ENCODE peak calls at places on chromosomes 16 and 17, in nine cellular contexts. O is dorsolateral prefrontal cortex, E is psoas muscle, J is mesothelial cell of epicardium, S is MCF 10A, P is endodermal cell, Y is H9, Q is GM13977, G is H1. M is an unnamed sample.

GRCh38 chr16:22369221-22369811 is 5.1 kb downstream of the CDR2 start:
- DNase-seq in O (no peak), E (no peak), J (no peak), S (peak), P (no peak), Y (no peak), Q (no peak), G (no peak), M (no peak)

GRCh38 chr17:9230346-9230745 is 209.0 kb downstream of the NTN1 start:
- DNase-seq in O (no peak), E (no peak), J (no peak), S (no peak), P (no peak), Y (no peak), Q (no peak), G (no peak), M (no peak)

GRCh38 chr17:9977175-9977574 is 72.1 kb upstream of the RCVRN start:
- DNase-seq in O (no peak), E (no peak), J (no peak), S (no peak), P (no peak), Y (no peak), Q (no peak), G (no peak), M (no peak)

GRCh38 chr17:74873874-74874614 is 1.2 kb upstream of the FDXR start:
- DNase-seq in O (no peak), E (no peak), J (no peak), S (no peak), P (no peak), Y (no peak), Q (no peak), G (no peak), M (no peak)

GRCh38 chr16:24538756-24539294 is 541 bp upstream of the RBBP6 start:
- DNase-seq in O (no peak), E (no peak), J (no peak), S (no peak), P (no peak), Y (no peak), Q (no peak), G (no peak), M (no peak)

GRCh38 chr17:73974536-73974935 is 228.9 kb upstream of the RPL38 start:
- DNase-seq in O (no peak), E (no peak), J (no peak), S (no peak), P (no peak), Y (no peak), Q (no peak), G (no peak), M (no peak)

GRCh38 chr17:74192950-74193781 is 10.3 kb upstream of the RPL38 start:
- DNase-seq in O (no peak), E (peak), J (no peak), S (peak), P (peak), Y (no peak), Q (no peak), G (no peak), M (no peak)

GRCh38 chr17:56834380-56835258 is 668 bp downstream of the DGKE start:
- DNase-seq in O (peak), E (peak), J (peak), S (peak), P (peak), Y (peak), Q (peak), G (peak), M (peak)

GRCh38 chr17:55607736-55608341 is 96.6 kb upstream of the SMIM36 start:
- DNase-seq in O (no peak), E (peak), J (no peak), S (peak), P (no peak), Y (no peak), Q (no peak), G (no peak), M (no peak)

GRCh38 chr17:4187076-4187475 is 44.1 kb downstream of the CYB5D2 start:
- DNase-seq in O (no peak), E (no peak), J (no peak), S (peak), P (peak), Y (peak), Q (no peak), G (no peak), M (no peak)

GRCh38 chr17:20938244-20938643 is 104.6 kb downstream of the USP22 start:
- DNase-seq in O (no peak), E (no peak), J (no peak), S (no peak), P (no peak), Y (no peak), Q (no peak), G (no peak), M (no peak)

DNA sequence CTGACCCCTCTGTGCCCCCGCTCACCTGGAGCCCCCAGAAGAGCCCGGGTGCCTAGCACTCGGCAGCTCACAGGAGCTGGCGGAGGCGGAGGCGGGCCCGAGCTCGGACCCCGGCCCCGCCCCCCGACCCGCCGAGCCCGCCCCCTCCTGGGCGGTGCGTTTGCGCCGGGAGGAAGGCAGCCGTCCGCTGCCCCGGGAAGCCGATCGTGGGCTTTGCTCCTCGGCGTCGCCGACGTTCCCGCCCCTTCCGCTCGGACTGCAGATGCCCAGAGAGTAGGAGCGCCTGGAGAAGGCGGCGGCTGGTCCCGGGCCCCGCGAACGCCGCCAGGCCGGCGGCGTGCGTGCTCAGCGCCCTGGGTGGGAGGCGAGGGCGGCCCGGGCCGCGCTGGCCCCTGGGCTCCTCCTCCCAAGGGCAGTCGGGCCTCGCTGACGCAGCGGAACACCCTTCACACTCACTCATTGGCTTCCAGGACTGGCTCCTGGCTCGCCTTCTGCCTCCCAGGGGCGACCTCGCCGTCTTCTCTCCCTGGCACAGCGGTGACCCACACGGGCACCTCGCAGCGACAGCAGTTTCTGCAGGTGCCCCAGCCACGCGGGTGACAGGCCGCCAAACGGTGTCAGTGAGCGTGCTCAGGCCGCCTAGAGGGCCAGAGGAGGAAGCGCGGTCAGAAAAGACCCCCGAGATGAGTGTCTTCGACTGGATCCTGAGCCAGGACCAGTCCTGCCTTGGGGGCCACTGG is at the start of gene PLSCR3:
- DNase-seq in O (peak), E (peak), J (peak), S (peak), P (peak), Y (peak), Q (peak), G (peak), M (peak)
- TF ChIP-seq CTCF in O (peak), E (no peak), J (peak), S (peak), P (peak), Y (peak), Q (peak), G (peak), M (peak)

DNA sequence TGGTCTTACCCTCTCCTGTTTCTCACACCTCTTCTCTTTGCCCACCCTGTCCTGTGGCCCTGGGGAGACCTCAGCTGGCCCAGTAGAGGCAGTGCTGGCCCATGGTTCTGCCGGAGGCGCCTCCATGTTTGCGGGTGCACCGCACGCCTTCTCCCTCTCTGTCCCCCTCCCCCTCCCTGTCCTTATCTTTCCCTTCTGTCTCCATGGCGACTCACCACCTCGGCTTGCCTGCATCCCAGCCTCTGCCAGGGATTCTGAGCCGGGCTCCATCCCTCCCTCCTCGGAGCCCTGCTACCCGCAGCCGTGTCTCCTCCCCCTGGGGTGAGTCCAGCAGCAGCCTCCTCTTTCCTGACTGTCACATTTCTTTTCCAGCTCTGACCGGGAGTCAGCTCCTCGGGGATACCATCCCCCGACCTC is at the start of gene RNF112:
- DNase-seq in O (peak), E (peak), J (no peak), S (no peak), P (peak), Y (no peak), Q (no peak), G (no peak), M (no peak)
- TF ChIP-seq CTCF in O (peak), E (no peak), J (no peak), S (no peak), P (no peak), Y (no peak), Q (no peak), G (no peak), M (no peak)

GRCh38 chr17:81411305-81411704 is 16.0 kb downstream of the BAHCC1 start:
- DNase-seq in O (no peak), E (no peak), J (no peak), S (no peak), P (no peak), Y (no peak), Q (no peak), G (no peak), M (no peak)

GRCh38 chr17:81410852-81411251 is 15.6 kb downstream of the BAHCC1 start:
- DNase-seq in O (no peak), E (no peak), J (no peak), S (no peak), P (no peak), Y (no peak), Q (no peak), G (no peak), M (no peak)

GRCh38 chr17:81408049-81408448 is 12.8 kb downstream of the BAHCC1 start:
- DNase-seq in O (no peak), E (no peak), J (no peak), S (no peak), P (no peak), Y (no peak), Q (no peak), G (no peak), M (no peak)

GRCh38 chr17:81406117-81406953 is 11.1 kb downstream of the BAHCC1 start:
- DNase-seq in O (no peak), E (peak), J (no peak), S (no peak), P (no peak), Y (no peak), Q (no peak), G (no peak), M (no peak)

DNA sequence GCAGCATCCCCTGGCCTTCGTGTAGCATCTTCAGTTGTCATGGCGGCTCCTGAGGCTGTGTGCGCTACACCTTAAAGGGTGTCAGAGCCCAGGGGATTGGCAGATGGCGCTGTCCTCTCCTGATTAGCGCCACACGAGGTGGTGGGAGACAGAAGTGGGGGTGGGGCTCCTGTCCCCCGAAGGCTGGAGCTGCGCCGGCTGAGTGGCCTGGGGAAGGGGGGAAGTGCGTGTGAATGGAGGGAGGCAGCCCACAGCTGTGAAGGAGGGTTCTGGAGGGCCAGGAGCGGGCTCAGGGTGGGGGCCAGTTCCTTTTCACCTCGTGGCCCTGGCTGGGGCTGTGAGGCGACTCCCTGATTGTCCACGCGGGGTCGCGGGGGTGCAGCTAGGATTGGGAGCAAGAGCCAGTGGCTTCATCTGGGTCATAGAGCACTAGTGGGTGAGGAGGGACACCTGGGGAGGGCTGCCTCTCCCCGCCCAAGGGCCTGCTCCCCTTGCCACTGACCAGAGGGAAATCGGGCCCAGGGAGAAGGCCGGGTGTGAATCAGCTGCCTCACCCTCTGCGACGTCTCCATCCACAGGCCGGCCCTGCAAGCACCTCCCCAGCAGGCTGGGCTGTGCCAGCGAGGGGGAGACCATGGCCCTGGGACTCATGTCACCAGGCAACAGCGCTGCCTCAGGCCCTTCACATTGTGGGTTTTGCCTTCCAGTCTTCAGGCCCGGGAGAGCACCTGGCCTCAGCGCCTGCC is 14.1 kb downstream of the BAHCC1 start:
- DNase-seq in O (no peak), E (no peak), J (no peak), S (no peak), P (peak), Y (peak), Q (no peak), G (no peak), M (no peak)
- TF ChIP-seq CTCF in O (no peak), E (no peak), J (no peak), S (no peak), P (peak), Y (peak), Q (no peak), G (peak), M (no peak)

DNA sequence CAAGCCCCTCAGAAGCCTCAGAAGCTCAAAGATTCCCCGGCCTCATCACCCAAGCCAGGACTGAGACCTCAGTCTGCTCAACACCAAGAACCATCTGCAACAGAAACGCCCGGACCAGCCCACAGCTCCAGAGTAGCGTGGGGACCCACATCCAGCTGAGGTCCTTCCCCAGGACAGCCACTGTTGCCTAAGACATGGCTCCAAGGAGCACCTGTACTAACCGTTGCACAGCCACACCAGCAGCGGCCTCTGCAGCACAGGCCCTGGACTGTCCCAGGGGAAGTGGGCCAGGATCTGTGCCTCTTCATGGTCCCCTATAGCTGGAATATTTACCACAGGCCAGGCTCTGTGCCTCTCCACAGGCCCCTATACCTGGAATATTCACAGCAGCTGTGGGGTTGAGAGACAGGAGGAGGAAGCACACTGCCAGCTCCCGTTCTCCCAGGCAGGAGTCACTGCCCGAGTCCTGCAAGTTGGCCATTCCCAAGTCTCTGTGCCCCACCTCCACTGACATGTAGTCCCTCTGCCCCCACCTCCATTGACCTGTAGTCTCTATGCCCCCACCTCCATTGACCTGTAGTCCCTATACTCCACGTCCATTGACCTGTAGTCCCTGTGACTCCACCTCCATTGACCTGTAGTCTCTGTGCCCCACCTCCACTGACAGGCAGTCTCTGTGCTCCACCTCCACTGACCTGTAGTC is 38.5 kb downstream of the RPH3AL start:
- DNase-seq in O (no peak), E (no peak), J (no peak), S (no peak), P (no peak), Y (no peak), Q (no peak), G (no peak), M (no peak)
- TF ChIP-seq CTCF in O (no peak), E (no peak), J (no peak), S (no peak), P (no peak), Y (no peak), Q (no peak), G (no peak), M (no peak)

DNA sequence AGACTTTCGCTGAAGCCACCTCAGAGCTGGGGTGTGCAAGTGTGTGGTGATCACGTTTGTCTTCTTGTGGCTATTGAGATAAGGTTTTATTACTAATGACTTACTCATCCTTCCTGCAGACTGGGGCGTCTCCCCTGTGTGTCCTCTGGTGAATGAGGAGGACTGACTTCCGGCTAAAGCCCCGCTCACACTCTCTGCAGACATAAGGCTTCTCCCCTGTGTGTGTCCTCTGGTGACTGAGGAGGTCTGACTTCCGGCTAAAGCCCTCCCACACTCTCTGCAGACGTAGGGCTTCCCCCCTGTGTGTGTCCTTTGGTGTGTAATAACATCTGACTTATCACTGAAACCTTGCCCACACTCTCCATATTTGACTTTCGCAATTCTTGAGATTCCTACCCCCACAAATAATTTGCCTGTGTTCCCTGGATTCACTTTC is 19.4 kb downstream of the PRDM7 start:
- DNase-seq in O (no peak), E (no peak), J (no peak), S (peak), P (no peak), Y (no peak), Q (peak), G (no peak), M (peak)
- TF ChIP-seq CTCF in O (no peak), E (no peak), J (no peak), S (no peak), P (no peak), Y (no peak), Q (no peak), G (no peak), M (no peak)

GRCh38 chr16:81720973-81721907 is 57.9 kb upstream of the PLCG2 start:
- DNase-seq in O (no peak), E (no peak), J (no peak), S (no peak), P (no peak), Y (no peak), Q (no peak), G (no peak), M (no peak)
- TF ChIP-seq CTCF in O (no peak), E (no peak), J (no peak), S (no peak), P (no peak), Y (no peak), Q (no peak), G (no peak), M (no peak)

GRCh38 chr16:11259288-11259621 is 3.3 kb upstream of the SOCS1 start:
- DNase-seq in O (no peak), E (no peak), J (no peak), S (no peak), P (no peak), Y (no peak), Q (no peak), G (no peak), M (no peak)

GRCh38 chr16:11255737-11256656 is at the start of gene SOCS1:
- DNase-seq in O (peak), E (peak), J (peak), S (peak), P (peak), Y (peak), Q (peak), G (peak), M (peak)

GRCh38 chr16:11258553-11259287 is 2.7 kb upstream of the SOCS1 start:
- DNase-seq in O (peak), E (peak), J (no peak), S (no peak), P (no peak), Y (no peak), Q (peak), G (no peak), M (peak)

GRCh38 chr16:11256657-11257130 is 690 bp upstream of the SOCS1 start:
- DNase-seq in O (no peak), E (peak), J (no peak), S (peak), P (peak), Y (peak), Q (no peak), G (no peak), M (no peak)

DNA sequence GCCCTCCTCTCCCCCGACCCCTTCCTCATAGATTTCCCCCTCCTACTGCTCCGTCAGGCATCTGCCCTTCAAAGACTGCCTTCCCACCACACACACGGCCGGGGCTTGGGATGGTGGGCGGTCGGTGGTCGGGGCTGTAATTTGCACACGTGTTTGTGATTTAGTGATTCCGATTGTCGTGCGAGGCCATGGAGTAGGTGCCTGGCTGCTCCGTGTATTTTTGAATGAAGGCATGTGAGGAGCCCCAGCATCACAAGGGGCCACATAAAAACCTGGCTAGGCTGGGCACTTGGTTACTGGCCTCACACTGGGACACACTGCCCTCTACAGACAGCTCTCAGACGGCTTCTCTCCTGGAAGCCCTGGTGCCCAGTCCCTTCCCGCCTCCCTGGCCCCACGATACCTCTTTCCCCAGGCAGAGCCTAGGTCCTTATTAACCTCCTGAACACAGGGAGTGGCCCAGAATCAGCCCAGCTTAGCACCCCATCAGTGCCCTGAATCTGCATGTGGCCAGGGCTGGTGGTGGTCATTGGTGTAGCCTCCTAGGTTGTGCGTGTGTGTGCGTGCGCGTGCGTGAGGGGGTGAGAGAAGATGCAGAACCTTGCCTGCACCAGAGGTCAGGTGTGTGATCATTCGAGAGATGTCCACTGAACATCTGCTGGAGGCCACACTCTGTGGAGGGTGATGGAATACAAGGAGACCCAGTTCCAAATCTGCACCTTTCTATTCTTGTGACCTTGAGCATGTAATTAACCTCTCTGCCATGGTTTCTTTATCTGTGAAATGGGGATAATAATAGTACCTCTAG is 1.3 kb upstream of the SOCS1 start:
- DNase-seq in O (peak), E (peak), J (no peak), S (peak), P (peak), Y (peak), Q (peak), G (peak), M (peak)
- TF ChIP-seq CTCF in O (peak), E (peak), J (peak), S (peak), P (peak), Y (peak), Q (peak), G (peak), M (peak)

DNA sequence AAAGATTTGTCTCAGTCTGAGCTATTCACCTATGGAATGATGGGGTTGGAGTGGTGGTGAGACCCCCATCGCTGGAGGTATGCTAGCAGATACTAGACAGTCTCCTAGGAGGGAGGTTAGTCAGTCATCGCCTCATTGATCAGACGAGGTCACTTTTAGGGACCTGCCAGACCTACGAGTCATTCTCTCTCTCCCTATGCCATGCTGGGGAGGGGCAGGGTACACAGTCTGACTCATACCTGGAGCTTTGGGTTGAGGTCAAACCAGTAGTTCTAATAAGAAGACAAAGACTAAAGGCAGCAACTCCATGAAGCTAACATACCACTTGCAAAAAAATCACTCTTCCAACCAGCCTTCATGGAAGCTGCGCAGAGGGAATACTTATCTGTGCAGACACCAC is 236.7 kb upstream of the NLRP1 start:
- DNase-seq in O (no peak), E (no peak), J (no peak), S (peak), P (no peak), Y (peak), Q (no peak), G (peak), M (no peak)
- TF ChIP-seq CTCF in O (no peak), E (no peak), J (no peak), S (no peak), P (no peak), Y (no peak), Q (no peak), G (no peak), M (no peak)

M was measured in GM13976.